ENCODE peak calls at places on chromosomes 1 and 21, in five cellular contexts. X is stimulated activated CD4-positive, alpha-beta T cell treated with anti-CD3 and anti-CD28 coated beads, Interleukin-1b, Interleukin-23, amount 100 ng/mL, for 1 hour; L is A549; V is NCI-H1436; Z is foreskin fibroblast. E is an unnamed sample.

GRCh38 chr1:116706123-116706522 is 38.6 kb upstream of the IGSF3 start:
- DNase-seq in X (no peak), L (no peak), V (no peak), Z (no peak), E (no peak)

GRCh38 chr1:164588388-164589341 is 29.7 kb downstream of the PBX1 start:
- DNase-seq in X (no peak), L (peak), V (no peak), Z (peak), E (peak)

GRCh38 chr1:67214420-67215174 is 48.3 kb downstream of the IL23R start:
- DNase-seq in X (no peak), L (peak), V (no peak), Z (peak), E (no peak)

GRCh38 chr1:228268891-228269285 is 61.0 kb downstream of the OBSCN start:
- DNase-seq in X (no peak), L (no peak), V (no peak), Z (no peak), E (no peak)

GRCh38 chr1:151055581-151055980 is 3.8 kb downstream of the CDC42SE1 start:
- DNase-seq in X (no peak), L (no peak), V (no peak), Z (no peak), E (no peak)

GRCh38 chr1:119651133-119651532 is 3.1 kb upstream of the ZNF697 start:
- DNase-seq in X (no peak), L (no peak), V (no peak), Z (no peak), E (no peak)

GRCh38 chr1:21623411-21623961 is 45.7 kb downstream of the RAP1GAP start:
- DNase-seq in X (no peak), L (peak), V (no peak), Z (no peak), E (no peak)

GRCh38 chr21:31156662-31157061 is 118.4 kb upstream of the KRTAP19-8 start:
- DNase-seq in X (no peak), L (peak), V (no peak), Z (no peak), E (no peak)

E was measured in fibroblast of the conjunctiva.